ENCODE peak calls at places on chromosomes 5 and 9, in ten cellular contexts. M, N, C, S, G, K, Q, Y, I and B are unnamed samples. For H3K36me3, the result is how much of the 10 kb centered on the place peaks cover.

GRCh38 chr5:31983851-31984250 is 190.3 kb downstream of the GOLPH3 start:
- DNase-seq in K (no peak), N (no peak), I (no peak), C (no peak), Q (no peak), G (no peak), M (no peak), Y (no peak), S (no peak), B (no peak)

GRCh38 chr5:83718936-83719495 is 1.6 kb downstream of the HAPLN1 start:
- DNase-seq in Y (no peak), C (no peak), S (no peak), M (no peak), K (no peak), N (no peak), G (no peak), I (no peak), Q (no peak), B (no peak)

GRCh38 chr5:97918614-97919013 is 735.6 kb upstream of the RIOK2 start:
- DNase-seq in N (no peak), S (no peak), K (no peak), Y (no peak), C (no peak), Q (no peak), I (no peak), M (no peak), G (no peak), B (no peak)

GRCh38 chr5:108884736-108885135 is 137.0 kb downstream of the FER start:
- DNase-seq in Q (no peak), K (peak), C (no peak), I (no peak), M (peak), S (peak), G (no peak), N (no peak), Y (no peak), B (no peak)

GRCh38 chr9:134410078-134410834 is 84.0 kb downstream of the RXRA start:
- DNase-seq in K (no peak), S (no peak), C (no peak), Y (no peak), M (no peak), Q (no peak), N (no peak), I (no peak), G (peak), B (no peak)

GRCh38 chr5:88380332-88380731 is 111.7 kb upstream of the TMEM161B start:
- DNase-seq in M (no peak), Q (no peak), G (no peak), C (no peak), S (no peak), N (no peak), Y (no peak), K (no peak), I (no peak), B (no peak)

GRCh38 chr5:54756796-54757402 is 228.5 kb downstream of the ESM1 start:
- DNase-seq in G (no peak), I (no peak), S (peak), C (no peak), M (no peak), K (no peak), Q (no peak), Y (peak), N (no peak), B (no peak)

GRCh38 chr9:37197158-37198033 is 77.0 kb downstream of the ZCCHC7 start:
- DNase-seq in G (no peak), Y (peak), C (no peak), S (peak), Q (no peak), M (peak), K (peak), I (no peak), N (peak), B (no peak)

GRCh38 chr9:83444110-83444509 is 94.1 kb downstream of the FRMD3 start:
- DNase-seq in C (no peak), Y (no peak), M (no peak), N (no peak), S (no peak), K (peak), G (no peak), Q (no peak), I (no peak), B (peak)

GRCh38 chr9:107932601-107933000 is 443.0 kb upstream of the KLF4 start:
- DNase-seq in I (no peak), N (no peak), Q (no peak), M (no peak), S (peak), G (no peak), C (no peak), K (peak), Y (no peak), B (no peak)
- H3K4me3 ChIP-seq in I (no peak), N (no peak), Q (no peak), M (no peak), S (no peak), G (no peak), C (no peak), K (no peak), Y (no peak), B (no peak)

GRCh38 chr9:93083592-93084470 is 12.2 kb upstream of the CARD19 start:
- DNase-seq in I (no peak), M (peak), C (no peak), K (no peak), N (no peak), G (no peak), S (no peak), Q (no peak), Y (no peak), B (peak)
- H3K36me3 ChIP-seq in I (under half), M (under half), C (under half), K (under half), N (under half), G (under half), S (under half), Q (under half), Y (under half), B (under half)

DNA sequence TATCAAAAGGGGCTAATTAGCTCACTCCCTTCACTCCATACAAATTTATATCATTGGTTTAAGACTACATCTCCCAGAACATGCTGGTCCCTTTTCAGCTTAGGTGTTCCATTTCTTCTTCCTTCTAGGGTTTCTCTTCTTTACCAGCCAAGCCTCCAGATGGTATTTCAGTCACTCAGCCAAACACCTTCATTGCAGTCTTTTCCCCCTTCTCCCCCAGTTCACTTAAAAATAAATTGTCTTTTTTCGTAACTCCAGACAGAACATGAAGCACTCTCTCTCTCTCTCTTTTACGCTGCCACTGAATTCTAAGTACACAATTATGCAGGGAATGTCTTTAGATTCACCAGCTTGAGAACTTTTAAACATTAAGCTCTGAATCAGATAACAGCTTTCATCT is 419.6 kb upstream of the BRINP1 start:
- DNase-seq in K (no peak), S (no peak), Y (no peak), M (no peak), C (no peak), N (no peak), G (no peak), Q (no peak), I (no peak), B (no peak)
- H3K27ac ChIP-seq in K (no peak), S (no peak), Y (no peak), M (no peak), C (no peak), N (no peak), G (no peak), Q (no peak), I (no peak), B (no peak)

DNA sequence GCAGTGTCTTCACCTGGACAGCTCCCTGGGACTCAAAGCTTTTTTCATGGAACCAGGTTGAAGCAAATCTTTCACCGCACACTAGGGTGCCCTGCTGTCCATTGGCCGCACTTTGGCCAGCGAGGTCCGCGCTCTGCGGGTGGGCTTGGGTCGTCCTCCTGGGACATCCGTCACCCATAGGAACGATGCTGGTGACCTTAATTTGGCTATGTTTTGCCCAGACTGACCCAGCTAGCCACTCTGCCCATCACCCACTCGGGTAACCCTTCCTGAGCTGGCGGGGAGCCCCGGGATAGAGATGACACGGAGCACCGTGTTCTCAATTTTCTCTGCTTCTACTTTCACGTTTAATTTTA is 25.9 kb downstream of the ZDHHC11B start:
- DNase-seq in M (no peak), N (no peak), Y (no peak), I (no peak), K (no peak), G (no peak), Q (no peak), C (no peak), S (no peak), B (peak)
- H3K4me3 ChIP-seq in M (no peak), N (no peak), Y (no peak), I (no peak), K (no peak), G (peak), Q (no peak), C (no peak), S (no peak), B (no peak)

DNA sequence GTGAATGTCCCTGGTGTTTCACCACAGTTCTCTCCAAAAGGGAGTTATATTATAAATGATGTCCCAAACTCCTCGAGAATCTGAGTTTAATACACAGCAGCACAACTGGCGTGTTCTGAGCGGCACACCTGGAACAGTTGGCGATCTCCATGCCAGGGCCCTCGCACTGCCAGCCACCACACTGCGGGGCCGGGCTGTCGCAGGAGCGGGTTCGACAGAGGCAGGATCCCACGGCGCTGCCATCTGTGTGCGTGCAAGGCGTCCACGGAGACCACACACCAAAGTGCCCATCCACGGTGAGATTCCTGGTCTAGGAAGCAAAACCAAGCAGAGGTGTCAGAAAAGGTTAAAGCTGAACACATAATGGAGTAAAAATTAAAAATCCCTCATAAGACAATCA is 423.3 kb downstream of the SEMA5A start:
- DNase-seq in M (no peak), N (no peak), I (no peak), K (no peak), S (no peak), C (no peak), Y (no peak), Q (no peak), G (no peak), B (no peak)
- H3K36me3 ChIP-seq in M (under half), N (under half), I (under half), K (under half), S (under half), C (under half), Y (under half), Q (under half), G (under half), B (under half)

GRCh38 chr5:1542755-1543154 is 19.0 kb upstream of the LPCAT1 start:
- DNase-seq in I (peak), N (no peak), G (no peak), S (no peak), Y (peak), C (no peak), M (peak), Q (peak), K (peak), B (peak)
- H3K27ac ChIP-seq in I (no peak), N (no peak), G (no peak), S (no peak), Y (no peak), C (no peak), M (no peak), Q (no peak), K (no peak), B (no peak)

GRCh38 chr9:96448546-96449170 is 1.3 kb upstream of the HABP4 start:
- DNase-seq in N (no peak), M (no peak), Y (no peak), G (no peak), I (no peak), C (no peak), S (no peak), K (no peak), Q (no peak), B (no peak)
- H3K4me3 ChIP-seq in N (no peak), M (no peak), Y (no peak), G (no peak), I (no peak), C (no peak), S (no peak), K (no peak), Q (no peak), B (no peak)